ENCODE peak calls at places on chromosomes 2 and 18, in seven cellular contexts. A, M, Q, Y, E, X and J are unnamed samples.
A peak's percentile ranks its signal among the peaks of the same experiment; 100 is the strongest.

GRCh38 chr2:148527488-148528340 is 116.8 kb upstream of the EPC2 start:
- DNase-seq in X (no peak), Y (no peak), A (no peak), E (no peak), M (no peak), Q (no peak), J (peak; percentile 8)

GRCh38 chr18:5543036-5543671 is 643 bp downstream of the EPB41L3 start:
- DNase-seq in E (no peak), A (peak; percentile 63), Q (no peak), X (peak; percentile 16), Y (no peak), M (no peak), J (no peak)

GRCh38 chr2:24579053-24579803 is 88.2 kb downstream of the NCOA1 start:
- DNase-seq in Y (no peak), X (no peak), Q (no peak), M (no peak), E (no peak), A (no peak), J (no peak)

GRCh38 chr18:39555511-39555910 is 1989.9 kb upstream of the CELF4 start:
- DNase-seq in Y (no peak), Q (no peak), X (no peak), E (no peak), A (peak; percentile 8), M (peak; percentile 15), J (no peak)

GRCh38 chr18:35328868-35329267 is 15.4 kb downstream of the ZNF24 start:
- DNase-seq in Q (no peak), E (no peak), M (no peak), Y (no peak), A (no peak), X (no peak), J (no peak)

GRCh38 chr18:78407456-78407823 is 572.2 kb upstream of the SALL3 start:
- DNase-seq in E (no peak), M (no peak), Q (no peak), Y (no peak), A (no peak), X (no peak), J (no peak)

GRCh38 chr2:46528880-46529279 is 49.5 kb downstream of the TMEM247 start:
- DNase-seq in Y (no peak), Q (no peak), E (no peak), A (no peak), X (no peak), M (no peak), J (no peak)

GRCh38 chr2:230748087-230748486 is 35.4 kb downstream of the CAB39 start:
- DNase-seq in Q (no peak), E (no peak), X (no peak), Y (peak; percentile 30), M (peak; percentile 48), A (no peak), J (no peak)

GRCh38 chr2:172120118-172120517 is 17.4 kb upstream of the DLX2 start:
- DNase-seq in X (no peak), E (no peak), Q (no peak), Y (no peak), M (no peak), A (no peak), J (no peak)

GRCh38 chr2:156803243-156803642 is 367.1 kb downstream of the GPD2 start:
- DNase-seq in M (no peak), X (no peak), A (peak; percentile 4), E (no peak), Q (no peak), Y (no peak), J (no peak)

GRCh38 chr2:27765621-27766286 is 5.8 kb upstream of the MRPL33 start:
- DNase-seq in M (peak; percentile 25), A (no peak), X (peak; percentile 57), Y (peak; percentile 54), Q (no peak), E (no peak), J (no peak)

GRCh38 chr2:161373939-161374338 is 42.2 kb upstream of the TBR1 start:
- DNase-seq in Y (no peak), A (no peak), M (peak; percentile 11), X (no peak), E (no peak), Q (peak; percentile 34), J (peak; percentile 9)

GRCh38 chr2:180124273-180124881 is 117.3 kb upstream of the CWC22 start:
- DNase-seq in X (peak; percentile 54), Q (peak; percentile 67), M (peak; percentile 75), A (peak; percentile 4), E (peak; percentile 41), Y (peak; percentile 64), J (peak; percentile 54)
- TF ChIP-seq CTCF in X (peak; percentile 33), Q (peak; percentile 73), M (peak; percentile 62), A (peak; percentile 60), E (peak; percentile 43), Y (peak; percentile 54), J (peak; percentile 88)

GRCh38 chr2:26314243-26314642 is 31.7 kb upstream of the SELENOI start:
- DNase-seq in Q (no peak), A (peak; percentile 45), M (no peak), X (no peak), Y (peak; percentile 24), E (no peak), J (no peak)

GRCh38 chr2:26317377-26318105 is 28.4 kb upstream of the SELENOI start:
- DNase-seq in A (no peak), Q (no peak), Y (peak; percentile 27), E (no peak), M (no peak), X (no peak), J (no peak)

GRCh38 chr2:26313446-26313845 is 32.5 kb upstream of the SELENOI start:
- DNase-seq in X (no peak), M (no peak), A (no peak), E (no peak), Q (no peak), Y (no peak), J (no peak)

GRCh38 chr2:26316845-26317244 is 29.1 kb upstream of the SELENOI start:
- DNase-seq in M (no peak), A (no peak), X (no peak), E (no peak), Q (no peak), Y (peak; percentile 81), J (no peak)

DNA sequence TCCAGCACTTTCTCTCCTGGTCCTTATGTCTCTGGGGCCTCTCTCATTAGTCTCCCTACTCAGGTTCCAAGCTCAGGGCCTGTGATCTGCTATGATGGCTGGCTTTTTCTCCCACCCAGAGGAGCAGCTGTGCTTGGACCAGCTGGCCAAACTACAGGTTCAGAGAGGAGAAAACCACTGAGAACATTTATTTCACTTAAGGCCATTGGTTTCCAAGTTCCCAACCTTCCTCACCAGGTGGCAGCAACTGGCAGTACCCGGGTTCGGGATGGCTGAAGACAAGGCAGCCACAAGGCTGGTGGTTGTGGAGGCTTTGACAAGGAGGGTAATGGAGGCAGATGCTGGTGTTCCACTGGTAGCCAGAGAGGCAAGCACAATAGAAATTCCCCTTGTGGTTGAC is 29.9 kb upstream of the SELENOI start:
- DNase-seq in A (no peak), Y (no peak), M (no peak), Q (no peak), X (no peak), E (no peak), J (no peak)
- TF ChIP-seq CTCF in A (no peak), Y (peak; percentile 27), M (no peak), Q (no peak), X (peak; percentile 13), E (peak; percentile 15), J (peak; percentile 50)

GRCh38 chr2:127530245-127531132 is 4.2 kb upstream of the IWS1 start:
- DNase-seq in Q (no peak), Y (no peak), A (no peak), X (no peak), M (no peak), E (no peak), J (peak; percentile 60)

GRCh38 chr2:127526940-127527804 is 883 bp upstream of the IWS1 start:
- DNase-seq in A (no peak), E (no peak), M (no peak), Y (peak; percentile 51), X (no peak), Q (no peak), J (no peak)

GRCh38 chr2:127528487-127528886 is 2.2 kb upstream of the IWS1 start:
- DNase-seq in M (no peak), E (no peak), Q (no peak), Y (no peak), A (no peak), X (no peak), J (no peak)

GRCh38 chr2:127532296-127532695 is 3.2 kb upstream of the MYO7B start:
- DNase-seq in E (no peak), M (no peak), Y (no peak), Q (no peak), A (no peak), X (no peak), J (no peak)

DNA sequence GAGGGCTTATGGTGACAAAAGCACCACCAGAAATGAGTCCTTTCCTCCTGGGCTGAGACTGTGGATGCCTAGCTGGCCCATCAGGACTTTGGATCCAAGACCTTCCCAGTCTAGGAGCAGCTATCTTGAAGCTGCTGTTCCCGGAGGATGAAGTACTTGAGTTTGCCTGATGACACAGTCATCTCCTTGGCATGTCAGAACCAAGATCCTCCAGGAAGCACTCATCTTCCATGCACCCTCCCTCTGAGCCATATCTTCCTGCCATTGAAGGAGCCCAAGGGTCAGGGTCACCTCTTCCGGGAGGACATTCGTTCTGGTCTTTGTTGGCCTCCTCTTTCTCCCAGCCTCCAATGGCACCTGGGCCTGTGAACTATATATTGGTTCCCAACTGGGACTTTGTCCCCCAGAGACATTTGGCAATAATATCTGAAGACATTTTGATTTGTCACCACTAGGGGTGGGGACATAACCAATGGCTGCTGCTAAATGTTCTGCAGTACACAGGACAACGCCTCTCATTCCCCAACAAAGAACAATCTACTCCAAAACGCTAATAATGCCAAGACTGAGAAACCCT is 4.3 kb upstream of the MYO7B start:
- DNase-seq in Q (peak; percentile 34), A (no peak), E (no peak), X (no peak), Y (no peak), M (peak; percentile 30), J (peak; percentile 63)
- TF ChIP-seq CTCF in Q (no peak), A (no peak), E (no peak), X (no peak), Y (peak; percentile 35), M (no peak), J (peak; percentile 59)

DNA sequence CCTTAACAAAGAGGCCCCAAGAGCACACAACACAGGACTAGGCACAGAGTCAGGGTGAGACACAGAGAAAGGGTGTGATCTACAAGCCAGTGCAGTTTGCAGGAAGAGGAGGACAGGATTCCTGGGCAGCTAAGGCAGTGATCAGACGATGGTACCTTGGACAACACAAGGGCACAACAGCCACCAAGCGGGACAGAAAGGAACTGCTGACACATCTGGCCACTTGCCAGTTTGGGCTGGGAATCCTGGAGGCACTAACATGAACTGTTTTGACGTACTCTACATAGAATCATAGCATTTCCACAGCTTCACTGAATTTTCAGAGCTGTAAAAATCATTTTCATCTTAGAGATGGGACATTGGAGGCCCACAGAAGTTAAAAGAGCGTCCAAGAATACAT is 221.5 kb upstream of the SLC35G4 start:
- DNase-seq in X (peak; percentile 25), M (peak; percentile 51), Q (peak; percentile 47), E (no peak), Y (peak; percentile 60), A (no peak), J (peak; percentile 59)
- TF ChIP-seq CTCF in X (no peak), M (peak; percentile 15), Q (peak; percentile 18), E (no peak), Y (peak; percentile 49), A (no peak), J (peak; percentile 74)

DNA sequence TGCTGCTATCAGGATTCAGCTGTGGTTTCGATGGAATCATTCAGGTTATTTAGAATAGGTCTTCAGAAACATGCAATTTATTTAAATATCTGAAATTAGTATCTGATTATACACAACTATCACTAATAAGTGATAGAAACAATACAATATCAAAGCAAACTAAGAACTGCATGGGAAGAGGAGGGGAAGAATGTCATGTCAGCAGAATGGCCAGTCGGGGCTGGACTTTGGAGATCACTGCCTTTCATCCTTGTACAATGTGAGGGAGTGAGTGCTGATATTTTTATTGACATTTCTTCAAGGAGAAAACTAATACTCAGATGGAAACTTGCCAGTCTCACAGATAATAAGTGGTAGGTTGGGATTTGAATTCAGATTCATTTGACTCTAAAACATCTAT is 224.0 kb upstream of the LINC00305 start:
- DNase-seq in E (no peak), X (no peak), Y (no peak), M (no peak), A (no peak), Q (no peak), J (no peak)
- TF ChIP-seq CTCF in E (no peak), X (no peak), Y (no peak), M (no peak), A (no peak), Q (no peak), J (no peak)